ENCODE peak calls at places on chromosomes 12 and 14, in five cellular contexts. One of them, this sample, is unnamed.

GRCh38 chr12:62714409-62715075 is 220.4 kb downstream of the PPM1H start:
- DNase-seq in mesendoderm: no peak
- DNase-seq in Peyer's patch: no peak
- DNase-seq in PC-3: no peak
- DNase-seq in ascending aorta: no peak
- DNase-seq in this sample: peak; percentile 36

GRCh38 chr14:49770212-49770817 is 2.4 kb downstream of the KLHDC2 start:
- DNase-seq in Peyer's patch: no peak
- DNase-seq in ascending aorta: no peak
- DNase-seq in PC-3: peak; percentile 83
- DNase-seq in mesendoderm: no peak
- DNase-seq in this sample: peak; percentile 54

GRCh38 chr14:102584871-102585869 is 7.3 kb upstream of the RCOR1 start:
- DNase-seq in ascending aorta: no peak
- DNase-seq in Peyer's patch: no peak
- DNase-seq in PC-3: peak; percentile 58
- DNase-seq in mesendoderm: peak; percentile 97
- DNase-seq in this sample: no peak

GRCh38 chr12:95169368-95169767 is 47.9 kb downstream of the FGD6 start:
- DNase-seq in Peyer's patch: no peak
- DNase-seq in ascending aorta: no peak
- DNase-seq in mesendoderm: peak; percentile 54
- DNase-seq in PC-3: peak; percentile 80
- DNase-seq in this sample: peak; percentile 58

GRCh38 chr14:77120771-77121743 is 20.5 kb downstream of the ZDHHC22 start:
- DNase-seq in mesendoderm: no peak
- DNase-seq in Peyer's patch: peak; percentile 84
- DNase-seq in PC-3: no peak
- DNase-seq in ascending aorta: no peak
- DNase-seq in this sample: no peak

GRCh38 chr14:22883191-22883976 is at the start of gene REM2:
- DNase-seq in mesendoderm: peak; percentile 62
- DNase-seq in PC-3: no peak
- DNase-seq in ascending aorta: no peak
- DNase-seq in Peyer's patch: no peak
- DNase-seq in this sample: no peak

GRCh38 chr12:115451785-115452736 is 768.1 kb upstream of the TBX3 start:
- DNase-seq in Peyer's patch: no peak
- DNase-seq in ascending aorta: no peak
- DNase-seq in mesendoderm: peak; percentile 92
- DNase-seq in PC-3: peak; percentile 42
- DNase-seq in this sample: peak; percentile 67

GRCh38 chr12:52896190-52897100 is 8.4 kb downstream of the KRT8 start:
- DNase-seq in Peyer's patch: no peak
- DNase-seq in PC-3: peak; percentile 33
- DNase-seq in ascending aorta: no peak
- DNase-seq in mesendoderm: no peak
- DNase-seq in this sample: no peak

GRCh38 chr14:67228325-67228984 is 12.8 kb upstream of the PALS1 start:
- DNase-seq in Peyer's patch: no peak
- DNase-seq in ascending aorta: no peak
- DNase-seq in mesendoderm: no peak
- DNase-seq in PC-3: peak; percentile 67
- DNase-seq in this sample: no peak

GRCh38 chr14:43735926-43736325 is 771.2 kb downstream of the FSCB start:
- DNase-seq in PC-3: no peak
- DNase-seq in mesendoderm: no peak
- DNase-seq in Peyer's patch: no peak
- DNase-seq in ascending aorta: no peak
- DNase-seq in this sample: no peak

GRCh38 chr12:57089259-57090245 is 638 bp downstream of the NAB2 start:
- DNase-seq in ascending aorta: peak; percentile 85
- DNase-seq in mesendoderm: peak; percentile 49
- DNase-seq in PC-3: peak; percentile 46
- DNase-seq in Peyer's patch: peak; percentile 81
- DNase-seq in this sample: peak; percentile 84

GRCh38 chr12:93824514-93825500 is 147.6 kb downstream of the CRADD start:
- DNase-seq in ascending aorta: no peak
- DNase-seq in PC-3: no peak
- DNase-seq in mesendoderm: peak; percentile 94
- DNase-seq in Peyer's patch: no peak
- DNase-seq in this sample: peak; percentile 48

DNA sequence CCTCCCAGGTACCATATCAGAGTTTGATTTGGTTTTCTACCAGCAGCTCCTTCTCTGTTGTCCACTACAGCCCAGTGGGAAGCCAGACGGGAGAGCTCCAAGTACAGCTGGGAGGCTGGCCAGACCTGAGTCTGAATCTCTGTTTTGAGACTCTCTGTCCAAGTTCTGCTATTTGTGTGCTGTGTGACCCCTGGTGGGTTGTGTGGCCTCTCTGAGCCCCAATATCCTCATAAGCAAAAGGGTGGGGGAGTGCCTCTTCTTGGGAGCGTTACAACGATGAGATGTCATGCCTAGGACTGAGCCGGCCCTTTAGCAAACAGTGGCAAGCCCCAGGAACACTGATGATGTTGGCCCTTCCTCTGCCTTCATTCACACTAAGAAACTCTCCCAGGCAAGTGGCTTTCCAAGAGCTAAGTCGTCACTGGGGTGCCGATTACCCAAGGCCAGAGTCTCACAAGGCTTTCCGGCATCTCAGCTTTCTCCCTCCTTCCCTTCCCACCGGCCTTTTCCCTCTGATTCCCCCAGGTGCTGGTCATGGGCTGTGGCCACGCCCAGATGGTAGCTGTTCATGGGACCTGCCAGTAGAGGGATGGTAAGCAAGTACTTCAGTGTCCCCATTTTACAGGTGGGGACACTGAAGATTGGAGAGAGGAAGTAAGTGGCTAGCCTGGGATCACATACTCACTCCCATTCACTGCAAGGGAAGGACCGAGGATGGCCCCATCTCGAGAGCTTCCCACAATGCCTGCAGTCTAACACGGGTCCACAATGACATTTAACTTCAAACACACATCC is 47.7 kb downstream of the BCL11B start:
- DNase-seq in ascending aorta: no peak
- DNase-seq in PC-3: no peak
- DNase-seq in Peyer's patch: no peak
- DNase-seq in mesendoderm: peak; percentile 76
- DNase-seq in this sample: no peak
- H3K4me1 ChIP-seq in ascending aorta: no peaks in the 10 kb centered on the region
- H3K4me1 ChIP-seq in PC-3: no peaks in the 10 kb centered on the region
- H3K4me1 ChIP-seq in Peyer's patch: no peaks in the 10 kb centered on the region
- H3K4me1 ChIP-seq in mesendoderm: no peaks in the 10 kb centered on the region
- H3K4me1 ChIP-seq in this sample: no peaks in the 10 kb centered on the region

GRCh38 chr12:51814311-51815088 is 34.0 kb downstream of the FIGNL2 start:
- DNase-seq in Peyer's patch: peak; percentile 63
- DNase-seq in PC-3: peak; percentile 78
- DNase-seq in mesendoderm: peak; percentile 82
- DNase-seq in ascending aorta: peak; percentile 73
- DNase-seq in this sample: peak; percentile 89
- H3K4me3 ChIP-seq in Peyer's patch: peak overlapping the region; percentile 66
- H3K4me3 ChIP-seq in PC-3: peak overlapping the region; percentile 87
- H3K4me3 ChIP-seq in mesendoderm: peak overlapping the region; percentile 30
- H3K4me3 ChIP-seq in ascending aorta: peak overlapping the region; percentile 64
- H3K4me3 ChIP-seq in this sample: peak overlapping the region; percentile 82

GRCh38 chr12:132275631-132276030 is 53.8 kb downstream of the GALNT9 start:
- DNase-seq in PC-3: no peak
- DNase-seq in ascending aorta: no peak
- DNase-seq in mesendoderm: no peak
- DNase-seq in Peyer's patch: no peak
- DNase-seq in this sample: no peak
- H3K27me3 ChIP-seq in PC-3: peaks cover 16% of the 10 kb centered on the region
- H3K27me3 ChIP-seq in ascending aorta: no peaks in the 10 kb centered on the region
- H3K27me3 ChIP-seq in mesendoderm: no peaks in the 10 kb centered on the region
- H3K27me3 ChIP-seq in Peyer's patch: no peaks in the 10 kb centered on the region
- H3K27me3 ChIP-seq in this sample: peaks cover 82% of the 10 kb centered on the region

GRCh38 chr12:29737616-29738015 is 46.1 kb downstream of the TMTC1 start:
- DNase-seq in Peyer's patch: no peak
- DNase-seq in PC-3: no peak
- DNase-seq in ascending aorta: no peak
- DNase-seq in mesendoderm: no peak
- DNase-seq in this sample: no peak
- H3K4me1 ChIP-seq in Peyer's patch: no peaks in the 10 kb centered on the region
- H3K4me1 ChIP-seq in PC-3: no peaks in the 10 kb centered on the region
- H3K4me1 ChIP-seq in ascending aorta: peaks cover 8% of the 10 kb centered on the region
- H3K4me1 ChIP-seq in mesendoderm: no peaks in the 10 kb centered on the region
- H3K4me1 ChIP-seq in this sample: peaks cover 54% of the 10 kb centered on the region

DNA sequence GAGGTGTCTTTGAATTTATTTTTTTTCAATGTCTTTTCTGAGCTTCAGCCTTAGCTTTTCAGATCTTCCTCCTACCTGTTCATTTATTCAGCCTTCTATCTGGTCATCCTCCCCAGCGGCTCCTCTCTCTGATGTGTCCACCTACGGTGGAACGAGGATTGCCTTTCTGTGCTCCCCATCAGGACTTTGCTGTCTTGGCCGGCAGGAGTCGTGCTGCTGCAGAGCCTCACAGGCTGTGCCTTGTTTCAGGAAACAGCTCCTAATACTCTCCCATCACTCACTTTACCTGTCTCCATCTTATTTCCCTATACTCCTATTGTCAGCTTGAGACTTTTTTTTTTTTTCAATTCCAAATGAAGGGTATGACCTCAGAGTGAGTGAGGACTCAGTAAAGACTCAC is 76.9 kb downstream of the KICS2 start:
- DNase-seq in Peyer's patch: no peak
- DNase-seq in mesendoderm: no peak
- DNase-seq in ascending aorta: no peak
- DNase-seq in PC-3: no peak
- DNase-seq in this sample: no peak
- H3K4me3 ChIP-seq in Peyer's patch: no peak overlapping the region
- H3K4me3 ChIP-seq in mesendoderm: no peak overlapping the region
- H3K4me3 ChIP-seq in ascending aorta: no peak overlapping the region
- H3K4me3 ChIP-seq in PC-3: no peak overlapping the region
- H3K4me3 ChIP-seq in this sample: no peak overlapping the region

GRCh38 chr12:112735296-112735695 is 56.3 kb upstream of the RPH3A start:
- DNase-seq in mesendoderm: peak; percentile 9
- DNase-seq in ascending aorta: no peak
- DNase-seq in PC-3: no peak
- DNase-seq in Peyer's patch: no peak
- DNase-seq in this sample: no peak
- H3K27me3 ChIP-seq in mesendoderm: no peaks in the 10 kb centered on the region
- H3K27me3 ChIP-seq in ascending aorta: no peaks in the 10 kb centered on the region
- H3K27me3 ChIP-seq in PC-3: peaks cover 58% of the 10 kb centered on the region
- H3K27me3 ChIP-seq in Peyer's patch: no peaks in the 10 kb centered on the region
- H3K27me3 ChIP-seq in this sample: peaks cover 19% of the 10 kb centered on the region

DNA sequence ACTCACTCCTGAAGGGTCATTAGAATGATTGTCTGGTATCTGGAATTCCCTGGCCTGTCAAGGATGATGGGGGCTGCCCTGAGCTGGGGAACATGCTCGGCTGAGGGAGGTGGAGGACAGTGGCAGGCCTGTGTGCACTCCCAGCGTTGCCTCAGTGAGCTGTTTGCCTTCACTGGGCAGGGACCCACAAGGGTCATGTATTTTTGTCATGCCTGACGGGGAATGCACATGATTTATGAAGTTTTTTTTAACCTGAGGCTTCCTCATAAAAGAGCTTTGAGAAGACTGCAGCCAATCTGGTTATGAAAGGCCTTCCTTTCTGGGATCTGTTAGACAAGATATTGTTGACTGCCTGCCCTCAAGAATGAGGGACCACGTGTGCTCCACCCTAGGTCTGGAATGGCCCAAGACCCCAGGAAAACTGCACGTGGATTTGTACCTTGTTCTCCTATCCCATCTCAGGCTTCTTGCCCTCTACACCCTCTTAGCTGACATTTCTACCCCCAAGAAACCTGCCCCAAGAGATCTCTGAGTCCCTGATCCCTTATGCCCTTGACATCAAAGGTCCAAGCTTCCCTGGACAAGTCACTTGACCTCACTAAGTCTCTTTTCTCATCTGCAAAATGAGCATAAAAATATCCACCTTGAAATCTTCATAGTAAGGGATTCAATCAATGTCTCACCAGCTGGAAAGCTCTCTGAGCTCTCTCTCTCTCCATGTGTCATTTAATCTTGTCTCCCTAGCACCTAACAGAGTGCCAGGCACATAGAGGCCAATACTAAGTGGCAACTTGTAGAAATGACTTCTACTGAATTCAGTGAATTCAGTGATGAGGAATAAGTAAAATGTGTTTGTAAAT is 24.5 kb upstream of the COL2A1 start:
- DNase-seq in PC-3: no peak
- DNase-seq in ascending aorta: no peak
- DNase-seq in Peyer's patch: no peak
- DNase-seq in mesendoderm: no peak
- DNase-seq in this sample: no peak
- H3K4me1 ChIP-seq in PC-3: peaks cover 6% of the 10 kb centered on the region
- H3K4me1 ChIP-seq in ascending aorta: no peaks in the 10 kb centered on the region
- H3K4me1 ChIP-seq in Peyer's patch: no peaks in the 10 kb centered on the region
- H3K4me1 ChIP-seq in mesendoderm: no peaks in the 10 kb centered on the region
- H3K4me1 ChIP-seq in this sample: no peaks in the 10 kb centered on the region

GRCh38 chr12:32753605-32754004 is 2.1 kb downstream of the YARS2 start:
- DNase-seq in Peyer's patch: no peak
- DNase-seq in PC-3: no peak
- DNase-seq in mesendoderm: no peak
- DNase-seq in ascending aorta: no peak
- DNase-seq in this sample: no peak
- H3K4me3 ChIP-seq in Peyer's patch: no peak overlapping the region
- H3K4me3 ChIP-seq in PC-3: peak overlapping the region; percentile 93
- H3K4me3 ChIP-seq in mesendoderm: no peak overlapping the region
- H3K4me3 ChIP-seq in ascending aorta: peak overlapping the region; percentile 99
- H3K4me3 ChIP-seq in this sample: peak overlapping the region; percentile 98

DNA sequence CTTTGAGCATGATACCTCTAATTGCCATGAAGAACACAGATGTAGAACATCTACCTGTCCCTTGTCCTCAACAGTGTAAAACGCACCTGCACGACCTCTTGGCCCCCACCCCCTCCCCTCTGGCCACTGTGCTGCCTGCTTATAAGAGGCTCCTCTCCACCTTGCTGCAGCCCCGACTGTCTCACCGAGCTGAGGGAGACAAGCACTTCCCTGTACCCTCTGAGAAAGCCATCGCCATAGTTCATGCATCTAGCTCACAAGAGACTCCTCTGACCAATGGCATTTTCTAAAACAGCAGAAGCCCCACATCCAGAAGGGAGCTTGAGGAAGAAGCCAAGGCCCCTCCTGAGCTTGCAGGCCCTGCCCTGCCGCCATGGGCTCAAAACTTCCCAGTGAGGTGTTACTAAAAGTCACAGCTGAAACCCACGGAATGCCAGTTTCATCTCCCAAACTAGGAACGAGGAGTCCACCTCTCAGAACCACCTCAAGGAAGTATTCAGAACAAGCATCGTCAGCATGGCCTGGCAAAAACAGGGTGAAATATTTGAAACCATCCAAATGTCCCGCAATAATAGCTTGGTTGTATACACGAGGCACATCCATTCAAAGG is 21.5 kb upstream of the ANO2 start:
- DNase-seq in mesendoderm: no peak
- DNase-seq in Peyer's patch: no peak
- DNase-seq in ascending aorta: no peak
- DNase-seq in PC-3: no peak
- DNase-seq in this sample: no peak
- H3K27me3 ChIP-seq in mesendoderm: no peaks in the 10 kb centered on the region
- H3K27me3 ChIP-seq in Peyer's patch: no peaks in the 10 kb centered on the region
- H3K27me3 ChIP-seq in ascending aorta: no peaks in the 10 kb centered on the region
- H3K27me3 ChIP-seq in PC-3: peaks cover 5% of the 10 kb centered on the region
- H3K27me3 ChIP-seq in this sample: peaks cover 9% of the 10 kb centered on the region

This sample was measured in adipocyte.